ENCODE peak calls at places on chromosomes 12 and 14, in four cellular contexts. One of them, this sample, is unnamed.

GRCh38 chr14:91872011-91872476 is 4.7 kb upstream of the TC2N start:
- DNase-seq in heart right ventricle: no peak
- DNase-seq in activated T-helper 9 cell treated with anti-CD3 and anti-CD28 coated beads, Interleukin-2, amount 50 U/mL, for 16 hours: peak
- DNase-seq in endothelial cell: no peak
- DNase-seq in this sample: peak

GRCh38 chr14:63777024-63777423 is 49.2 kb upstream of the SGPP1 start:
- DNase-seq in activated T-helper 9 cell treated with anti-CD3 and anti-CD28 coated beads, Interleukin-2, amount 50 U/mL, for 16 hours: no peak
- DNase-seq in heart right ventricle: no peak
- DNase-seq in endothelial cell: no peak
- DNase-seq in this sample: peak

GRCh38 chr12:93990832-93991748 is 157.3 kb upstream of the PLXNC1 start:
- DNase-seq in endothelial cell: peak
- DNase-seq in activated T-helper 9 cell treated with anti-CD3 and anti-CD28 coated beads, Interleukin-2, amount 50 U/mL, for 16 hours: no peak
- DNase-seq in heart right ventricle: peak
- DNase-seq in this sample: no peak

GRCh38 chr12:112473056-112473455 is 54.3 kb downstream of the PTPN11 start:
- DNase-seq in heart right ventricle: no peak
- DNase-seq in activated T-helper 9 cell treated with anti-CD3 and anti-CD28 coated beads, Interleukin-2, amount 50 U/mL, for 16 hours: no peak
- DNase-seq in endothelial cell: no peak
- DNase-seq in this sample: peak

GRCh38 chr12:62190921-62191746 is 69.1 kb upstream of the USP15 start:
- DNase-seq in activated T-helper 9 cell treated with anti-CD3 and anti-CD28 coated beads, Interleukin-2, amount 50 U/mL, for 16 hours: no peak
- DNase-seq in heart right ventricle: no peak
- DNase-seq in endothelial cell: peak
- DNase-seq in this sample: no peak

GRCh38 chr14:24177928-24178327 is 6.0 kb downstream of the REC8 start:
- DNase-seq in heart right ventricle: no peak
- DNase-seq in endothelial cell: no peak
- DNase-seq in activated T-helper 9 cell treated with anti-CD3 and anti-CD28 coated beads, Interleukin-2, amount 50 U/mL, for 16 hours: no peak
- DNase-seq in this sample: no peak

GRCh38 chr14:28407931-28408330 is 358.7 kb upstream of the FOXG1 start:
- DNase-seq in heart right ventricle: no peak
- DNase-seq in endothelial cell: no peak
- DNase-seq in activated T-helper 9 cell treated with anti-CD3 and anti-CD28 coated beads, Interleukin-2, amount 50 U/mL, for 16 hours: no peak
- DNase-seq in this sample: no peak

GRCh38 chr12:132571598-132571997 is 38.8 kb downstream of the LRCOL1 start:
- DNase-seq in activated T-helper 9 cell treated with anti-CD3 and anti-CD28 coated beads, Interleukin-2, amount 50 U/mL, for 16 hours: no peak
- DNase-seq in heart right ventricle: no peak
- DNase-seq in endothelial cell: no peak
- DNase-seq in this sample: peak

GRCh38 chr12:32261638-32262037 is 137.7 kb upstream of the FGD4 start:
- DNase-seq in activated T-helper 9 cell treated with anti-CD3 and anti-CD28 coated beads, Interleukin-2, amount 50 U/mL, for 16 hours: no peak
- DNase-seq in endothelial cell: no peak
- DNase-seq in heart right ventricle: no peak
- DNase-seq in this sample: no peak

GRCh38 chr12:8779281-8779680 is 43.1 kb upstream of the A2ML1 start:
- DNase-seq in heart right ventricle: no peak
- DNase-seq in activated T-helper 9 cell treated with anti-CD3 and anti-CD28 coated beads, Interleukin-2, amount 50 U/mL, for 16 hours: no peak
- DNase-seq in endothelial cell: no peak
- DNase-seq in this sample: no peak